ENCODE peak calls at places on chromosome 1, in ten cellular contexts. One of them, this sample, is unnamed.

GRCh38 chr1:224287714-224288113 is 42.3 kb downstream of the NVL start:
- DNase-seq in COR-L47: peak; percentile 10
- DNase-seq in fibroblast of lung: no peak
- DNase-seq in stimulated activated CD4-positive, alpha-beta T cell treated with anti-CD3 and anti-CD28 coated beads, Interleukin-12 subunit alpha, Interleukin-12 subunit beta, amount 100 ng/mL, for 48 hours: no peak
- DNase-seq in fibroblast of mammary gland: no peak
- DNase-seq in cardiac muscle cell: no peak
- DNase-seq in smooth muscle cell of the brain vasculature: no peak
- DNase-seq in amygdala: peak; percentile 10
- DNase-seq in tibial artery: no peak
- DNase-seq in activated naive CD4-positive, alpha-beta T cell treated with anti-CD3 and anti-CD28 coated beads, Interleukin-2, amount 50 U/mL, for 16 hours: no peak
- DNase-seq in this sample: no peak

GRCh38 chr1:78836736-78837135 is 169.8 kb downstream of the ADGRL4 start:
- DNase-seq in tibial artery: no peak
- DNase-seq in cardiac muscle cell: no peak
- DNase-seq in activated naive CD4-positive, alpha-beta T cell treated with anti-CD3 and anti-CD28 coated beads, Interleukin-2, amount 50 U/mL, for 16 hours: no peak
- DNase-seq in fibroblast of lung: peak; percentile 36
- DNase-seq in amygdala: no peak
- DNase-seq in smooth muscle cell of the brain vasculature: no peak
- DNase-seq in COR-L47: no peak
- DNase-seq in stimulated activated CD4-positive, alpha-beta T cell treated with anti-CD3 and anti-CD28 coated beads, Interleukin-12 subunit alpha, Interleukin-12 subunit beta, amount 100 ng/mL, for 48 hours: no peak
- DNase-seq in fibroblast of mammary gland: peak; percentile 13
- DNase-seq in this sample: peak; percentile 18

GRCh38 chr1:116424863-116425262 is 51.8 kb downstream of the ATP1A1 start:
- DNase-seq in fibroblast of mammary gland: no peak
- DNase-seq in smooth muscle cell of the brain vasculature: no peak
- DNase-seq in fibroblast of lung: no peak
- DNase-seq in COR-L47: no peak
- DNase-seq in amygdala: no peak
- DNase-seq in stimulated activated CD4-positive, alpha-beta T cell treated with anti-CD3 and anti-CD28 coated beads, Interleukin-12 subunit alpha, Interleukin-12 subunit beta, amount 100 ng/mL, for 48 hours: no peak
- DNase-seq in tibial artery: no peak
- DNase-seq in activated naive CD4-positive, alpha-beta T cell treated with anti-CD3 and anti-CD28 coated beads, Interleukin-2, amount 50 U/mL, for 16 hours: no peak
- DNase-seq in cardiac muscle cell: no peak
- DNase-seq in this sample: no peak

GRCh38 chr1:221868894-221869293 is 127.0 kb upstream of the DUSP10 start:
- DNase-seq in tibial artery: no peak
- DNase-seq in smooth muscle cell of the brain vasculature: peak; percentile 32
- DNase-seq in COR-L47: no peak
- DNase-seq in amygdala: no peak
- DNase-seq in stimulated activated CD4-positive, alpha-beta T cell treated with anti-CD3 and anti-CD28 coated beads, Interleukin-12 subunit alpha, Interleukin-12 subunit beta, amount 100 ng/mL, for 48 hours: no peak
- DNase-seq in activated naive CD4-positive, alpha-beta T cell treated with anti-CD3 and anti-CD28 coated beads, Interleukin-2, amount 50 U/mL, for 16 hours: no peak
- DNase-seq in fibroblast of mammary gland: peak; percentile 91
- DNase-seq in cardiac muscle cell: no peak
- DNase-seq in fibroblast of lung: peak; percentile 83
- DNase-seq in this sample: peak; percentile 85

GRCh38 chr1:31780632-31781031 is 16.5 kb upstream of the ADGRB2 start:
- DNase-seq in smooth muscle cell of the brain vasculature: no peak
- DNase-seq in stimulated activated CD4-positive, alpha-beta T cell treated with anti-CD3 and anti-CD28 coated beads, Interleukin-12 subunit alpha, Interleukin-12 subunit beta, amount 100 ng/mL, for 48 hours: no peak
- DNase-seq in activated naive CD4-positive, alpha-beta T cell treated with anti-CD3 and anti-CD28 coated beads, Interleukin-2, amount 50 U/mL, for 16 hours: no peak
- DNase-seq in cardiac muscle cell: no peak
- DNase-seq in tibial artery: no peak
- DNase-seq in amygdala: no peak
- DNase-seq in fibroblast of lung: no peak
- DNase-seq in fibroblast of mammary gland: no peak
- DNase-seq in COR-L47: no peak
- DNase-seq in this sample: no peak

GRCh38 chr1:207897188-207897587 is 13.7 kb downstream of the CD34 start:
- DNase-seq in smooth muscle cell of the brain vasculature: peak; percentile 12
- DNase-seq in amygdala: no peak
- DNase-seq in tibial artery: no peak
- DNase-seq in activated naive CD4-positive, alpha-beta T cell treated with anti-CD3 and anti-CD28 coated beads, Interleukin-2, amount 50 U/mL, for 16 hours: no peak
- DNase-seq in stimulated activated CD4-positive, alpha-beta T cell treated with anti-CD3 and anti-CD28 coated beads, Interleukin-12 subunit alpha, Interleukin-12 subunit beta, amount 100 ng/mL, for 48 hours: no peak
- DNase-seq in fibroblast of mammary gland: no peak
- DNase-seq in COR-L47: peak; percentile 7
- DNase-seq in fibroblast of lung: peak; percentile 44
- DNase-seq in cardiac muscle cell: peak; percentile 23
- DNase-seq in this sample: no peak

GRCh38 chr1:39573736-39574624 is 2.6 kb downstream of the PABPC4 start:
- DNase-seq in fibroblast of mammary gland: peak; percentile 47
- DNase-seq in smooth muscle cell of the brain vasculature: no peak
- DNase-seq in activated naive CD4-positive, alpha-beta T cell treated with anti-CD3 and anti-CD28 coated beads, Interleukin-2, amount 50 U/mL, for 16 hours: no peak
- DNase-seq in cardiac muscle cell: peak; percentile 87
- DNase-seq in fibroblast of lung: peak; percentile 38
- DNase-seq in tibial artery: no peak
- DNase-seq in amygdala: no peak
- DNase-seq in stimulated activated CD4-positive, alpha-beta T cell treated with anti-CD3 and anti-CD28 coated beads, Interleukin-12 subunit alpha, Interleukin-12 subunit beta, amount 100 ng/mL, for 48 hours: no peak
- DNase-seq in COR-L47: no peak
- DNase-seq in this sample: peak; percentile 62

GRCh38 chr1:38699330-38700076 is 160.1 kb downstream of the RRAGC start:
- DNase-seq in smooth muscle cell of the brain vasculature: no peak
- DNase-seq in amygdala: no peak
- DNase-seq in stimulated activated CD4-positive, alpha-beta T cell treated with anti-CD3 and anti-CD28 coated beads, Interleukin-12 subunit alpha, Interleukin-12 subunit beta, amount 100 ng/mL, for 48 hours: no peak
- DNase-seq in tibial artery: no peak
- DNase-seq in activated naive CD4-positive, alpha-beta T cell treated with anti-CD3 and anti-CD28 coated beads, Interleukin-2, amount 50 U/mL, for 16 hours: no peak
- DNase-seq in cardiac muscle cell: no peak
- DNase-seq in COR-L47: no peak
- DNase-seq in fibroblast of mammary gland: no peak
- DNase-seq in fibroblast of lung: no peak
- DNase-seq in this sample: no peak

GRCh38 chr1:167528057-167528705 is 9.9 kb upstream of the CD247 start:
- DNase-seq in cardiac muscle cell: no peak
- DNase-seq in amygdala: no peak
- DNase-seq in fibroblast of lung: no peak
- DNase-seq in stimulated activated CD4-positive, alpha-beta T cell treated with anti-CD3 and anti-CD28 coated beads, Interleukin-12 subunit alpha, Interleukin-12 subunit beta, amount 100 ng/mL, for 48 hours: no peak
- DNase-seq in smooth muscle cell of the brain vasculature: no peak
- DNase-seq in COR-L47: no peak
- DNase-seq in activated naive CD4-positive, alpha-beta T cell treated with anti-CD3 and anti-CD28 coated beads, Interleukin-2, amount 50 U/mL, for 16 hours: no peak
- DNase-seq in fibroblast of mammary gland: no peak
- DNase-seq in tibial artery: no peak
- DNase-seq in this sample: no peak

GRCh38 chr1:84833198-84833597 is 59.8 kb downstream of the LPAR3 start:
- DNase-seq in stimulated activated CD4-positive, alpha-beta T cell treated with anti-CD3 and anti-CD28 coated beads, Interleukin-12 subunit alpha, Interleukin-12 subunit beta, amount 100 ng/mL, for 48 hours: no peak
- DNase-seq in fibroblast of mammary gland: no peak
- DNase-seq in smooth muscle cell of the brain vasculature: no peak
- DNase-seq in cardiac muscle cell: no peak
- DNase-seq in COR-L47: no peak
- DNase-seq in amygdala: no peak
- DNase-seq in tibial artery: no peak
- DNase-seq in activated naive CD4-positive, alpha-beta T cell treated with anti-CD3 and anti-CD28 coated beads, Interleukin-2, amount 50 U/mL, for 16 hours: no peak
- DNase-seq in fibroblast of lung: no peak
- DNase-seq in this sample: no peak